ENCODE peak calls at places on chromosomes 11 and 22, in five cellular contexts. D, W, Q, H and V are unnamed samples.

GRCh38 chr22:42891008-42891407 is 33.9 kb upstream of the ARFGAP3 start:
- DNase-seq in W (no peak), Q (no peak), H (no peak), D (no peak), V (no peak)

GRCh38 chr11:95925011-95925410 is 1.1 kb upstream of the MTMR2 start:
- DNase-seq in Q (no peak), D (no peak), H (peak), W (peak), V (no peak)

GRCh38 chr11:62137276-62137861 is 13.6 kb downstream of the INCENP start:
- DNase-seq in D (no peak), W (no peak), H (no peak), Q (no peak), V (no peak)

GRCh38 chr22:19957445-19957844 is 15.8 kb upstream of the TXNRD2 start:
- DNase-seq in Q (peak), H (no peak), W (no peak), D (peak), V (no peak)

GRCh38 chr11:63535734-63536133 is 874 bp upstream of the PLAAT4 start:
- DNase-seq in D (no peak), Q (no peak), W (no peak), H (peak), V (no peak)

GRCh38 chr22:24526191-24526590 is 28.7 kb downstream of the GUCD1 start:
- DNase-seq in W (peak), H (no peak), Q (no peak), D (no peak), V (peak)

GRCh38 chr11:131875611-131876010 is 505.2 kb downstream of the NTM start:
- DNase-seq in H (no peak), D (no peak), W (peak), Q (no peak), V (no peak)

GRCh38 chr11:57513446-57513795 is 2.1 kb downstream of the SLC43A1 start:
- DNase-seq in Q (no peak), H (no peak), W (no peak), D (no peak), V (no peak)

GRCh38 chr11:65425971-65426838 is 3.6 kb downstream of the NEAT1 start:
- DNase-seq in D (no peak), W (peak), Q (no peak), H (no peak), V (no peak)

GRCh38 chr11:22338465-22338810 is 257 bp downstream of the SLC17A6 start:
- DNase-seq in H (no peak), D (no peak), W (no peak), Q (no peak), V (no peak)

GRCh38 chr22:32480238-32480637 is 5.6 kb downstream of the FBXO7 start:
- DNase-seq in D (no peak), H (no peak), Q (no peak), W (no peak), V (no peak)

GRCh38 chr11:128981254-128981653 is 38.6 kb upstream of the TP53AIP1 start:
- DNase-seq in Q (no peak), D (no peak), H (no peak), W (no peak), V (no peak)

GRCh38 chr11:42951266-42951665 is 360.5 kb upstream of the API5 start:
- DNase-seq in Q (no peak), H (no peak), D (no peak), W (no peak), V (no peak)

GRCh38 chr22:49683032-49683431 is 144.6 kb downstream of the BRD1 start:
- DNase-seq in D (no peak), W (no peak), Q (no peak), H (no peak), V (no peak)

GRCh38 chr11:123702137-123702536 is 39.3 kb downstream of the ZNF202 start:
- DNase-seq in D (no peak), H (no peak), Q (no peak), W (no peak), V (no peak)

GRCh38 chr11:117200813-117201515 is 1.8 kb downstream of the TAGLN start:
- DNase-seq in H (no peak), W (no peak), Q (no peak), D (no peak), V (no peak)

GRCh38 chr11:19508166-19508565 is 204.5 kb upstream of the NAV2 start:
- DNase-seq in Q (no peak), W (peak), D (no peak), H (peak), V (no peak)

GRCh38 chr11:77170107-77170506 is 42.1 kb downstream of the MYO7A start:
- DNase-seq in Q (no peak), W (no peak), D (peak), H (no peak), V (peak)

GRCh38 chr11:72471005-72471898 is 36.9 kb upstream of the CLPB start:
- DNase-seq in Q (peak), D (peak), H (peak), W (peak), V (peak)

GRCh38 chr22:21702700-21703683 is 32.6 kb downstream of the YPEL1 start:
- DNase-seq in D (no peak), Q (no peak), W (no peak), H (peak), V (no peak)

GRCh38 chr22:41919357-41920224 is 4.7 kb upstream of the SHISA8 start:
- DNase-seq in W (no peak), H (peak), Q (peak), D (peak), V (no peak)

GRCh38 chr11:1082728-1083620 is 8.3 kb downstream of the MUC2 start:
- DNase-seq in W (no peak), H (no peak), Q (peak), D (peak), V (no peak)

GRCh38 chr22:22670076-22670795 is 25.8 kb downstream of the GGTLC2 start:
- DNase-seq in Q (no peak), H (no peak), D (no peak), W (no peak), V (no peak)

GRCh38 chr11:76772100-76772782 is 10.9 kb upstream of the TSKU start:
- DNase-seq in Q (no peak), D (no peak), H (no peak), W (peak), V (no peak)

GRCh38 chr22:45884201-45885067 is 92.5 kb downstream of the WNT7B start:
- DNase-seq in D (peak), H (no peak), W (no peak), Q (peak), V (no peak)

GRCh38 chr11:36123353-36124220 is 165.6 kb downstream of the COMMD9 start:
- DNase-seq in W (no peak), H (no peak), Q (no peak), D (no peak), V (no peak)

GRCh38 chr11:65611028-65611757 is 2.8 kb downstream of the MAP3K11 start:
- DNase-seq in D (peak), H (no peak), W (no peak), Q (peak), V (no peak)

GRCh38 chr11:62702241-62702640 is 5.0 kb downstream of the BSCL2 start:
- DNase-seq in H (no peak), D (no peak), W (no peak), Q (no peak), V (no peak)

GRCh38 chr11:120643254-120643653 is 131.7 kb downstream of the GRIK4 start:
- DNase-seq in Q (peak), W (no peak), H (no peak), D (no peak), V (no peak)

GRCh38 chr22:41561788-41562187 is 978 bp downstream of the CSDC2 start:
- DNase-seq in H (no peak), D (no peak), Q (no peak), W (no peak), V (no peak)

GRCh38 chr11:114219559-114220349 is 76.4 kb upstream of the NNMT start:
- DNase-seq in D (no peak), H (peak), Q (no peak), W (peak), V (peak)
- H3K4me3 ChIP-seq in D (no peak), H (no peak), Q (no peak), W (no peak), V (no peak)

DNA sequence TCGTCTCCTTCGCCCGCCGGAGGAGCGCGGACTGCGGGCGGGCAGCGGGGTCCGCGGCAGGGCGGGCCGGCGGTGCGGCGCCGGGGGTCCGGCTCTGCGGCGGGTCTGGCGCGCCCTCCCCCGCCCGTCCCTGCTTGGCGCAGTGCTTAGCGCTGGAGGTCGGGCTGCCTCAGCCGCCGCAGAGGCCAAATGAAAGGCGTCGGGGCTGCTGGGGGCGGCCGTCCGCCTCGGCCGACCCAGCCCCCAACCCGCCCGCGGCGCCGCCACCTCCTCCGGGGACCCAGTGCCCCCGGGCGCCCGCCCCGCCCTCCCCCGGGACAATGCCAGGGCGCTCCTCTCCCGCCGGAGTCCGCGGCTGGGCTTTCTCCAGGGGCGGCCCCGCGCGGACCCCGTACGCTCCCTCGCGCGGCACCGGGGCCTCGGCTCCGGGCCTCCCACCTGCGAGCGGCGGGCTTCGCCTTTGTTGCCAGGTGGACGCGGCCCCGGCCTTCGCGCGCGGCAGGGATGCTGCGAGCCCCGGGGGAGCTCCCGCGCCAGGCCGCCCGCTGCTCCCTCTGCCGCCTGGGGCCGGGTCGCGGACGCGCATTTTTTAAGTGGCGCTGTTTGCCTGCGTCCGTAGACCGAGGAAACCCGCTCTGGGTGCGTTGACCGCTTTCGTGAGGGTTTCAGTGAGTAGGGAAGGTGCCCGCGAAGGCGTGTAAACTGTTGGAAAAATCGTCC is 575 bp downstream of the APLP2 start:
- DNase-seq in H (peak), Q (peak), D (peak), W (peak), V (no peak)
- TF ChIP-seq CTCF in H (no peak), Q (no peak), D (peak), W (peak), V (peak)

GRCh38 chr11:66725646-66726045 is 3.4 kb downstream of the SPTBN2 start:
- DNase-seq in H (no peak), D (no peak), Q (no peak), W (no peak), V (no peak)
- H3K4me3 ChIP-seq in H (no peak), D (no peak), Q (no peak), W (no peak), V (no peak)

DNA sequence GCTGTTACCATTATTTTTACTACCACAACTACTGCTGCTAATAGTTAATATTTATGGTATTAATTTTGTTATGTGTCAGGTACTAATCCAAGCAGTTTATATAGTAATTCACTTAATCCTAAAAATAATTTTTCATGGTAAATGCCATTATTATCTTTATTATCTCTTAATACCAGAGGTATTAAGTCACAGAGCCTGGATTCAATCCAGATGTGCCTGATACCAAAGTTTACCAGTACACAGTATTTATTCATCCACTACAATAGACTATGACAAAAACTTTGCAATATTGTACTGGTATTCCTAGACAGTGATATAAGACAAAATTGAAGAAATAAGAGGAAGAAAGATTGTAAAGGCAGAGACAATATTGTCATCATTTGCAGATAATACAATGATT is 24.5 kb downstream of the MAP6 start:
- DNase-seq in H (no peak), Q (no peak), D (no peak), W (peak), V (no peak)
- TF ChIP-seq CTCF in H (no peak), Q (no peak), D (no peak), W (no peak), V (no peak)

GRCh38 chr11:18390088-18390487 is 4.3 kb upstream of the LDHA start:
- DNase-seq in D (no peak), W (no peak), Q (no peak), H (no peak), V (no peak)

GRCh38 chr11:18383388-18384156 is 10.8 kb upstream of the LDHA start:
- DNase-seq in H (peak), D (peak), Q (peak), W (peak), V (peak)

GRCh38 chr11:18379201-18379600 is 15.2 kb upstream of the LDHA start:
- DNase-seq in W (no peak), D (no peak), H (no peak), Q (no peak), V (no peak)

GRCh38 chr11:18384157-18384641 is 10.2 kb upstream of the LDHA start:
- DNase-seq in Q (peak), W (peak), H (peak), D (no peak), V (peak)
- H3K4me3 ChIP-seq in Q (no peak), W (no peak), H (no peak), D (no peak), V (no peak)

DNA sequence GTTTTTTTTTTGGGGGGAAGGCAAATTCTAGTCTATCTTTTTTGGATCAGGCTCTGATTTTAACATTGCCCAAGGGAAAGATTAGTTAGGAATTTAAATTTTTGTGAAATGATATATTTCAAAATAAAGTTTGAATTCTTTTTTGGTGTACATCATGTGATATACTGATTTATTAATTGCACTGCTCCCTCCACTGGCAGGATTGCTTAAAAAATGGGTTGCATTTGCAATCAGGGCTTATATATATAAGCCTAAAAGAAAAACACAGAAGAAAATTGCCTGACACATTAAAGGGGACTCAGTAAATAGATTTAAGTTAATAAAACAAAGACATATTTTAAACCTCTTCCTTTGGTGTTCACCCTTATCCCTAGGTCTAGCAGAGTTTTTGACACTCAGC is 1.2 kb downstream of the DYNC2H1 start:
- DNase-seq in H (no peak), Q (no peak), W (peak), D (no peak), V (peak)
- TF ChIP-seq CTCF in H (no peak), Q (no peak), W (peak), D (peak), V (peak)

GRCh38 chr22:28882878-28883656 is at the start of gene ZNRF3:
- DNase-seq in Q (peak), H (peak), D (peak), W (peak), V (peak)
- H3K4me3 ChIP-seq in Q (peak), H (peak), D (peak), W (peak), V (peak)